ENCODE peak calls at places on chromosomes 13 and 19, in six cellular contexts. X is IMR-90, K is mesendoderm, F is mesenchymal stem cell, R is trophoblast cell, M is H1. P is an unnamed sample.

GRCh38 chr13:68190826-68191225 is 960.7 kb upstream of the PCDH9 start:
- DNase-seq in K (peak), F (peak), X (no peak), R (peak), M (no peak), P (no peak)

GRCh38 chr19:10603084-10603872 is 16.2 kb upstream of the AP1M2 start:
- DNase-seq in M (no peak), K (peak), F (peak), R (peak), X (no peak), P (no peak)

GRCh38 chr19:47471733-47472457 is at the start of gene SLC8A2:
- DNase-seq in X (peak), R (no peak), M (peak), F (peak), K (peak), P (peak)

GRCh38 chr13:105462098-105462497 is 1073.4 kb downstream of the EFNB2 start:
- DNase-seq in M (no peak), K (peak), X (no peak), F (no peak), R (peak), P (no peak)

GRCh38 chr19:54172764-54173699 is at the start of gene TMC4:
- DNase-seq in R (peak), X (no peak), K (peak), M (no peak), F (peak), P (no peak)

GRCh38 chr13:48398450-48399095 is 14.3 kb downstream of the LPAR6 start:
- DNase-seq in R (no peak), F (no peak), X (peak), M (no peak), K (no peak), P (no peak)

GRCh38 chr13:70729369-70729768 is 621.1 kb upstream of the KLHL1 start:
- DNase-seq in M (no peak), K (no peak), X (no peak), R (no peak), F (no peak), P (no peak)

GRCh38 chr13:44068169-44068568 is 188.5 kb downstream of the LACC1 start:
- DNase-seq in K (peak), X (peak), F (no peak), R (peak), M (no peak), P (no peak)

GRCh38 chr13:50403311-50403710 is 388.1 kb downstream of the KCNRG start:
- DNase-seq in X (peak), R (no peak), F (no peak), K (no peak), M (no peak), P (no peak)

GRCh38 chr13:113058988-113059850 is 46.4 kb upstream of the F7 start:
- DNase-seq in F (no peak), R (no peak), M (no peak), X (no peak), K (no peak), P (no peak)

GRCh38 chr13:92510416-92510815 is 716.2 kb upstream of the GPC6 start:
- DNase-seq in X (peak), F (peak), M (no peak), K (peak), R (peak), P (no peak)

GRCh38 chr13:23876265-23876664 is 12.9 kb downstream of the MIPEP start:
- DNase-seq in M (no peak), F (no peak), X (peak), R (no peak), K (peak), P (no peak)

DNA sequence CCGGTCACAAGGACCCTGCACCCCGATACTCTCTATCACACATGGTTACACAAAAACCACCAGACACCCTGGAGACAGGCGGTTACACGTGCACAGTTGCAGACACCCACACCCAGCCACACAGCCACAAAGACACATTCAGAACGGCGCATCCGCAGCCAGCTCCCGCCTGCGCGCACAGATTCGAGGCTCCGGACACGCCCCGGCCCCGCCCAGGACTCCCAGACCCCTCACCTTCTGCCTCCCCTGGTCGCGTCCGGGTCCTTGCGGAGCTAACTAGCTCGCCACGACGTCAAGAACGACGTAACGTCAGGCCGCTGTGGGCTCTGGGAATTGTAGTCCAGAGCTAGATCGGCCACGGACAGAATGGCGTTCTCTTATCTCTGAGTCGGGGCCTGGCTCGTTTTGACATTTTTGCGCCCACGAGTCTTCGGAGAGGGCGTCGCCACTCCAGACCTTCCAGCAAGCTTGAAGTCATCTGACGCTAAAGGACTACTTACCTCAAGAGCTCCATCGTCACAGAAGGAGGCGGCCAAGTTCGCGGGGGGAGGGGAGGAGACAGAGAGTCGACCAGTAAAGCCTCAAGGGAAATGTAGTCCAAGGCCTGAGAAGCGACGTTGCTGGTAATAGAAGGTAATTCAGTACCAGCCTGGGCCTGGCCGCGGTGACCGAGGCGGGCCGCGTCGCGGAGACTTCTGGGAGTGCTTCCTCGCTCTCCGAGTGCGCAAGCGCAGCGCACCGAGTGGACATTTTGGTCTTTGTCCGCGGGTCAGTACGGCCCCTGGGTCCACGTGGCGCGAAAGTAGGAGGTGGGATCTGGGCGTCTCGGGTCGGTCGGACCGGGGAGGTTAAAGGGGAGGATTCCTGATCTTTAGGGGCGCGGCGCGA is at the start of the genes ZNF146 and ZNF565:
- DNase-seq in X (peak), M (peak), R (peak), K (peak), F (peak), P (peak)
- H4K8ac ChIP-seq in X (peak), M (peak), R (peak), K (no peak), F (peak), P (peak)

DNA sequence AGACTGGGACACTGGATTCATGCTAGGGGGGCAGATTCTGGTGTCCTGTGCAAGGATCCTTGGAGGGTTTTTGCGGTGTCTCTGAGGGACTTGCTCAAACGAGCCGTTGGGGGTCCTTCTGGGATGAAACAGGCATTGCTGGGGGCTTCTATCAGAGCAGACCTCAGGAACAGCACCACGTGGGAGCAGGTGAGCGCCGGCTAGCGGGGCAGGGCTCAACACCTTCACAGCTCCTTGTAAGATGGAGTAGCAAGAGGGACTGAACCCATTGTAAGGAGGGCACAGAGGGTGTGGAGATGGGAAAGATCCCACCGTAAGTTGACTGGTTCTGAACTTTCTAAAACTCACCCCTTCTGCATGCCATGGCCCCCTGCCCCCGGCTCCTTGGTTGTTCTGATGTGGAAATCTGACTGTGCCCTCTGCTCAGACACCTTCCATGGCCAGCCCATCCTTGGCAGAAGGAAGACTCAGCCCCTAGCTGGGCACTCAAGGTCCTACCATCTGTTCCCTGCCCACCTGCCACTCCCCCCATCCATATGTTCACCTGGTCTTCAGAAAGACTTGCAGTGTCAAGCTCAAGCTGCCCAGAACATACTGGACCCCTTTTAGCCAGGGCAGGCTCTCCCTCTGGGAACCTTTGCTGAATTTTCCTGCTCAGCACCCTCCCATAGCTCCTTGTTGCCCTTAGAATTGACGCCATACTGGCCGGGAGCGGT is 1.2 kb downstream of the SLC27A1 start:
- DNase-seq in M (no peak), X (no peak), K (no peak), R (no peak), F (no peak), P (no peak)
- H3K4me3 ChIP-seq in M (peak), X (peak), K (no peak), R (no peak), F (peak), P (peak)

GRCh38 chr19:49362926-49363264 is 679 bp upstream of the TEAD2 start:
- DNase-seq in X (peak), K (no peak), F (no peak), M (no peak), R (peak), P (peak)
- H3K18ac ChIP-seq in X (no peak), K (peak), F (peak), M (peak), R (no peak), P (peak)

GRCh38 chr19:9000933-9001332 is 9.3 kb downstream of the MUC16 start:
- DNase-seq in R (no peak), X (no peak), K (no peak), F (no peak), M (no peak), P (no peak)
- H4K8ac ChIP-seq in R (no peak), X (no peak), K (no peak), F (no peak), M (no peak), P (no peak)